ENCODE peak calls at places on chromosome 4, in six cellular contexts. P, U, S, H, Z and V are unnamed samples.

GRCh38 chr4:177480796-177481195 is 38.6 kb upstream of the AGA start:
- DNase-seq in H (no peak), U (peak; percentile 82), S (no peak), Z (no peak), P (no peak), V (no peak)

GRCh38 chr4:103372002-103372558 is 173.9 kb upstream of the CENPE start:
- DNase-seq in P (no peak), S (no peak), U (peak; percentile 14), Z (no peak), H (no peak), V (no peak)

GRCh38 chr4:81031389-81032173 is 1.1 kb downstream of the BMP3 start:
- DNase-seq in H (no peak), Z (no peak), S (peak; percentile 79), U (no peak), P (peak; percentile 37), V (no peak)

GRCh38 chr4:164320847-164321246 is 433.1 kb upstream of the SMIM31 start:
- DNase-seq in S (no peak), H (no peak), P (no peak), U (no peak), Z (no peak), V (no peak)

GRCh38 chr4:5887361-5888221 is 5.3 kb downstream of the CRMP1 start:
- DNase-seq in S (peak; percentile 83), P (no peak), Z (peak; percentile 67), H (no peak), U (no peak), V (no peak)

GRCh38 chr4:55754754-55755350 is 64.7 kb upstream of the EXOC1L start:
- DNase-seq in U (no peak), P (no peak), Z (no peak), S (no peak), H (no peak), V (peak; percentile 29)

GRCh38 chr4:3708103-3708510 is 58.1 kb upstream of the ADRA2C start:
- DNase-seq in H (peak; percentile 94), P (no peak), U (peak; percentile 2), Z (peak; percentile 38), S (no peak), V (no peak)

GRCh38 chr4:123455360-123455759 is 58.8 kb downstream of the SPRY1 start:
- DNase-seq in Z (no peak), H (no peak), P (no peak), U (no peak), S (no peak), V (no peak)

GRCh38 chr4:39320381-39321115 is 45.6 kb downstream of the RFC1 start:
- DNase-seq in Z (no peak), S (no peak), U (peak; percentile 29), H (no peak), P (no peak), V (no peak)

GRCh38 chr4:3462321-3462789 is 751 bp upstream of the DOK7 start:
- DNase-seq in Z (no peak), H (no peak), S (no peak), P (no peak), U (no peak), V (no peak)

GRCh38 chr4:119000400-119000799 is 111.7 kb downstream of the SYNPO2 start:
- DNase-seq in Z (no peak), P (no peak), U (no peak), H (peak; percentile 89), S (no peak), V (no peak)

GRCh38 chr4:86156526-86156925 is 203.3 kb downstream of the MAPK10 start:
- DNase-seq in S (no peak), U (no peak), H (no peak), P (no peak), Z (no peak), V (no peak)

GRCh38 chr4:1825326-1825725 is 30.6 kb downstream of the LETM1 start:
- DNase-seq in P (no peak), S (no peak), U (no peak), H (no peak), Z (no peak), V (no peak)

GRCh38 chr4:187827631-187828030 is 167.9 kb upstream of the ZFP42 start:
- DNase-seq in U (no peak), P (no peak), H (no peak), Z (no peak), S (no peak), V (no peak)

GRCh38 chr4:183721207-183722081 is 62.4 kb downstream of the TRAPPC11 start:
- DNase-seq in P (peak; percentile 92), U (peak; percentile 18), S (peak; percentile 87), Z (peak; percentile 94), H (no peak), V (no peak)

GRCh38 chr4:8577046-8577445 is 3.1 kb upstream of the GPR78 start:
- DNase-seq in Z (no peak), P (no peak), S (no peak), U (no peak), H (no peak), V (no peak)

GRCh38 chr4:3387943-3388348 is 53.8 kb upstream of the HGFAC start:
- DNase-seq in H (peak; percentile 92), S (peak; percentile 62), U (peak; percentile 45), P (peak; percentile 5), Z (no peak), V (peak; percentile 33)

GRCh38 chr4:60944070-60944469 is 256.1 kb upstream of the ADGRL3 start:
- DNase-seq in P (no peak), H (no peak), S (no peak), Z (no peak), U (no peak), V (no peak)

GRCh38 chr4:166324321-166324720 is 451.3 kb downstream of the TLL1 start:
- DNase-seq in S (peak; percentile 81), P (peak; percentile 22), U (peak; percentile 18), H (no peak), Z (no peak), V (no peak)

GRCh38 chr4:123050014-123050413 is 127.6 kb upstream of the NUDT6 start:
- DNase-seq in S (no peak), U (no peak), H (no peak), P (no peak), Z (no peak), V (no peak)

GRCh38 chr4:119690871-119691270 is 62.3 kb upstream of the PDE5A start:
- DNase-seq in S (no peak), H (no peak), U (no peak), Z (no peak), P (no peak), V (peak; percentile 58)

GRCh38 chr4:108157655-108158054 is 11.1 kb downstream of the LEF1 start:
- DNase-seq in H (no peak), S (no peak), P (no peak), Z (no peak), U (no peak), V (no peak)

GRCh38 chr4:54085284-54085683 is 14.7 kb upstream of the GSX2 start:
- DNase-seq in H (no peak), Z (no peak), U (peak; percentile 94), S (no peak), P (no peak), V (peak; percentile 75)

GRCh38 chr4:183264614-183265013 is 55.5 kb downstream of the CLDN22 start:
- DNase-seq in P (no peak), U (no peak), S (no peak), Z (no peak), H (no peak), V (no peak)

GRCh38 chr4:117326091-117326490 is 240.7 kb upstream of the TRAM1L1 start:
- DNase-seq in Z (no peak), S (no peak), H (no peak), U (no peak), P (no peak), V (no peak)

GRCh38 chr4:94595880-94596483 is 144.2 kb downstream of the PDLIM5 start:
- DNase-seq in U (no peak), S (no peak), H (no peak), Z (no peak), P (peak; percentile 62), V (no peak)

GRCh38 chr4:137755033-137755471 is 222.8 kb upstream of the PCDH18 start:
- DNase-seq in Z (no peak), S (no peak), U (peak; percentile 12), H (no peak), P (no peak), V (peak; percentile 2)

GRCh38 chr4:76955187-76955586 is 5.6 kb downstream of the SEPTIN11 start:
- DNase-seq in S (no peak), H (no peak), P (no peak), U (no peak), Z (no peak), V (no peak)

GRCh38 chr4:20368926-20369325 is 117.2 kb downstream of the SLIT2 start:
- DNase-seq in S (no peak), Z (no peak), H (no peak), P (no peak), U (peak; percentile 6), V (no peak)

GRCh38 chr4:20376070-20376469 is 124.4 kb downstream of the SLIT2 start:
- DNase-seq in P (no peak), Z (no peak), H (no peak), S (no peak), U (no peak), V (no peak)

GRCh38 chr4:20364969-20365368 is 113.3 kb downstream of the SLIT2 start:
- DNase-seq in Z (no peak), P (no peak), S (no peak), U (no peak), H (no peak), V (no peak)

GRCh38 chr4:20367446-20367845 is 115.7 kb downstream of the SLIT2 start:
- DNase-seq in P (no peak), U (no peak), Z (no peak), S (no peak), H (no peak), V (no peak)

GRCh38 chr4:20370284-20370683 is 118.6 kb downstream of the SLIT2 start:
- DNase-seq in H (no peak), Z (no peak), S (no peak), P (no peak), U (peak; percentile 5), V (no peak)
- H3K27ac ChIP-seq in H (no peak overlapping the region), Z (no peak overlapping the region), S (no peak overlapping the region), P (no peak overlapping the region), U (no peak overlapping the region), V (no peak overlapping the region)

GRCh38 chr4:20554134-20554533 is 146.1 kb upstream of the PACRGL start:
- DNase-seq in U (no peak), P (no peak), Z (no peak), S (no peak), H (no peak), V (peak; percentile 14)

GRCh38 chr4:20552004-20552403 is 148.3 kb upstream of the PACRGL start:
- DNase-seq in P (no peak), S (no peak), U (no peak), H (no peak), Z (no peak), V (no peak)
- H3K27ac ChIP-seq in P (no peak overlapping the region), S (no peak overlapping the region), U (no peak overlapping the region), H (no peak overlapping the region), Z (no peak overlapping the region), V (no peak overlapping the region)

GRCh38 chr4:185209031-185209851 is at the start of gene SNX25:
- DNase-seq in P (peak; percentile 80), S (peak; percentile 95), U (peak; percentile 71), Z (peak; percentile 96), H (peak; percentile 93), V (no peak)
- H3K27ac ChIP-seq in P (peak within 1 kb of the TSS; percentile 53), S (peak within 1 kb of the TSS; percentile 5), U (peak within 1 kb of the TSS; percentile 43), Z (peak within 1 kb of the TSS; percentile 78), H (peak within 1 kb of the TSS; percentile 95), V (peak within 1 kb of the TSS; percentile 9)

GRCh38 chr4:89834486-89835209 is 2.3 kb downstream of the SNCA start:
- DNase-seq in Z (no peak), P (no peak), S (no peak), H (no peak), U (no peak), V (no peak)

GRCh38 chr4:89835413-89835812 is 1.5 kb downstream of the SNCA start:
- DNase-seq in Z (no peak), H (no peak), S (no peak), U (no peak), P (no peak), V (no peak)

GRCh38 chr4:89829470-89830138 is 7.4 kb downstream of the SNCA start:
- DNase-seq in H (no peak), Z (no peak), P (no peak), U (no peak), S (no peak), V (peak; percentile 36)
- H3K27ac ChIP-seq in H (no peak overlapping the region), Z (no peak overlapping the region), P (no peak overlapping the region), U (no peak overlapping the region), S (no peak overlapping the region), V (peak overlapping the region; percentile 60)